ENCODE peak calls at places on chromosomes 3 and 15, in seven cellular contexts. U, L, X, T, I, D and M are unnamed samples.

GRCh38 chr3:41199866-41200668 is 762 bp downstream of the CTNNB1 start:
- DNase-seq in U (no peak), L (no peak), X (no peak), T (no peak), I (peak; percentile 70), D (peak; percentile 79), M (peak; percentile 85)

GRCh38 chr3:127405791-127406190 is 117.9 kb upstream of the PRR20G start:
- DNase-seq in U (no peak), L (no peak), X (no peak), T (no peak), I (peak; percentile 20), D (no peak), M (no peak)

GRCh38 chr3:126530171-126531050 is 6.5 kb downstream of the CHST13 start:
- DNase-seq in U (peak; percentile 66), L (no peak), X (no peak), T (peak; percentile 95), I (peak; percentile 68), D (no peak), M (no peak)

GRCh38 chr3:88000853-88001252 is 58.0 kb downstream of the CGGBP1 start:
- DNase-seq in U (no peak), L (no peak), X (no peak), T (no peak), I (no peak), D (peak; percentile 74), M (peak; percentile 12)

GRCh38 chr15:60539881-60540613 is 61.1 kb upstream of the ICE2 start:
- DNase-seq in U (no peak), L (no peak), X (no peak), T (no peak), I (no peak), D (no peak), M (no peak)

GRCh38 chr3:153456831-153457545 is 295.0 kb downstream of the RAP2B start:
- DNase-seq in U (no peak), L (no peak), X (no peak), T (no peak), I (no peak), D (no peak), M (no peak)

GRCh38 chr3:113660901-113661300 is 35.5 kb downstream of the USF3 start:
- DNase-seq in U (no peak), L (no peak), X (no peak), T (no peak), I (peak; percentile 86), D (no peak), M (no peak)

GRCh38 chr15:28112962-28113361 is 13.8 kb upstream of the OCA2 start:
- DNase-seq in U (no peak), L (no peak), X (no peak), T (no peak), I (peak; percentile 49), D (no peak), M (no peak)

GRCh38 chr3:112635674-112636073 is 5.3 kb downstream of the CCDC80 start:
- DNase-seq in U (no peak), L (no peak), X (no peak), T (no peak), I (peak; percentile 90), D (no peak), M (peak; percentile 58)

GRCh38 chr3:31226331-31226730 is 306.4 kb upstream of the STT3B start:
- DNase-seq in U (no peak), L (no peak), X (no peak), T (peak; percentile 27), I (no peak), D (no peak), M (no peak)

GRCh38 chr3:113555138-113555537 is 22.8 kb downstream of the SIDT1 start:
- DNase-seq in U (no peak), L (no peak), X (no peak), T (no peak), I (no peak), D (no peak), M (no peak)

GRCh38 chr15:70033529-70034140 is 64.1 kb downstream of the TLE3 start:
- DNase-seq in U (no peak), L (no peak), X (no peak), T (no peak), I (peak; percentile 64), D (no peak), M (peak; percentile 94)

GRCh38 chr3:138079901-138080300 is 35.5 kb downstream of the DZIP1L start:
- DNase-seq in U (no peak), L (no peak), X (no peak), T (no peak), I (no peak), D (no peak), M (no peak)

GRCh38 chr15:66713843-66714508 is 11.9 kb downstream of the SMAD6 start:
- DNase-seq in U (no peak), L (peak; percentile 56), X (no peak), T (no peak), I (no peak), D (no peak), M (no peak)

GRCh38 chr15:66716668-66717025 is 14.6 kb downstream of the SMAD6 start:
- DNase-seq in U (no peak), L (no peak), X (no peak), T (no peak), I (no peak), D (no peak), M (no peak)

GRCh38 chr15:66714543-66714981 is 12.5 kb downstream of the SMAD6 start:
- DNase-seq in U (no peak), L (no peak), X (no peak), T (no peak), I (no peak), D (no peak), M (no peak)

GRCh38 chr15:66715736-66716667 is 14.0 kb downstream of the SMAD6 start:
- DNase-seq in U (no peak), L (no peak), X (no peak), T (no peak), I (no peak), D (no peak), M (no peak)

DNA sequence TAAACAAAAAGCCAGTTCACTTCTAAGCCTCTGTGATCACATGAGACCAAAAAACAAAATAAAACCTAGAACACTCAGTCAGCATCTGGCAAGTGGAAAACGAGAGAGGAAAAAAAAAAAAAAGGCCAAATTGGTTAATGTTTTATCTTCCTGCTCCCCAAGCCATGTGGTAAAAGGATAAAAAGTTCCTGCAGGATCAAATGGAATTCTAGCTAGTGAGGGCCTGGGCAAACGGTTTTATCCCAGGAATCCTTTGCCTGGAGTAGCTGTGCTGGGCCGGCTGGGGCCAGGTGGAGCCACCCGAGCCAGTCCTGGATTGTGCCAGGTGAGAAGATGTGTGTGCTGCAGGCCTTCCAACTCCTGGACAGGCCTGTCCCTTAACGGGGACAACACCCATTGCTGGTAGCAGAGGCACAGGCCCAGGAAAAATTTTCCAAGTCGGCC is 13.2 kb downstream of the SMAD6 start:
- DNase-seq in U (no peak), L (no peak), X (no peak), T (no peak), I (no peak), D (no peak), M (peak; percentile 51)
- TF ChIP-seq POLR2AphosphoS5 in U (no peak), L (no peak), X (no peak), T (no peak), I (no peak), D (no peak), M (no peak)

DNA sequence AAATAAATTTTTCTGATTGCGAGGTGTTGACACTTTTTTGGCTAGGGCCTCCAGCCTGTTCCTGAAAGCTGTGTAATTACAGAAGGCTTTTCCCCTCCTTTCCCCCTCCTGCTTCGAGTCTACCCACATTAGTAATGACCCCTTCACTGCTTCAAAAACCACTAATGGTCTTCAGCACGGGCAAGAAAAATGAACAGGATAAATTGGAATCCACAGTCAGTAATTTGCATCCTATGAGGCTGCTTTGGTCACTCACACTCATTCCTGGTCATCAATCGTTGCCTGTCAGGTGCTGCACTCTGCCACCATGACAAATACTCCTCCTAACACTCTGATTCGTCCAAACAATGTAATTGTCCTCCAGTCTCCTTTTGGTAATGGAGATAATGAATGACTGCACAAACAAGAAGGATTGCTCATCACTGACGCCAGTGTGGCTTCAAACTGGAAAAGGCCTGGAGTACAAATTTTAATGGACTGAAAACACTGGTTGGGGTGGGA is 148.6 kb downstream of the MEIS2 start:
- DNase-seq in U (no peak), L (no peak), X (no peak), T (no peak), I (no peak), D (no peak), M (no peak)
- TF ChIP-seq POLR2AphosphoS5 in U (no peak), L (no peak), X (no peak), T (no peak), I (no peak), D (no peak), M (peak; percentile 21)

GRCh38 chr3:143595456-143596077 is 252.7 kb downstream of the SLC9A9 start:
- DNase-seq in U (no peak), L (no peak), X (no peak), T (no peak), I (no peak), D (no peak), M (no peak)

GRCh38 chr3:143586565-143586964 is 261.7 kb downstream of the SLC9A9 start:
- DNase-seq in U (no peak), L (no peak), X (no peak), T (no peak), I (no peak), D (no peak), M (no peak)

GRCh38 chr3:143594217-143594616 is 254.1 kb downstream of the SLC9A9 start:
- DNase-seq in U (no peak), L (no peak), X (no peak), T (no peak), I (no peak), D (no peak), M (no peak)

GRCh38 chr3:143585720-143586456 is 262.4 kb downstream of the SLC9A9 start:
- DNase-seq in U (no peak), L (peak; percentile 45), X (no peak), T (no peak), I (no peak), D (no peak), M (no peak)

GRCh38 chr3:143590660-143591059 is 257.6 kb downstream of the SLC9A9 start:
- DNase-seq in U (no peak), L (no peak), X (no peak), T (no peak), I (no peak), D (no peak), M (no peak)
- TF ChIP-seq POLR2AphosphoS5 in U (no peak), L (no peak), X (no peak), T (no peak), I (no peak), D (no peak), M (no peak)

GRCh38 chr15:51250217-51251011 is 88.0 kb downstream of the CYP19A1 start:
- DNase-seq in U (no peak), L (no peak), X (no peak), T (no peak), I (no peak), D (no peak), M (no peak)

GRCh38 chr15:51251591-51251990 is 86.8 kb downstream of the CYP19A1 start:
- DNase-seq in U (no peak), L (no peak), X (no peak), T (no peak), I (no peak), D (no peak), M (no peak)

GRCh38 chr15:51255533-51255932 is 82.9 kb downstream of the CYP19A1 start:
- DNase-seq in U (no peak), L (no peak), X (no peak), T (no peak), I (no peak), D (no peak), M (no peak)

DNA sequence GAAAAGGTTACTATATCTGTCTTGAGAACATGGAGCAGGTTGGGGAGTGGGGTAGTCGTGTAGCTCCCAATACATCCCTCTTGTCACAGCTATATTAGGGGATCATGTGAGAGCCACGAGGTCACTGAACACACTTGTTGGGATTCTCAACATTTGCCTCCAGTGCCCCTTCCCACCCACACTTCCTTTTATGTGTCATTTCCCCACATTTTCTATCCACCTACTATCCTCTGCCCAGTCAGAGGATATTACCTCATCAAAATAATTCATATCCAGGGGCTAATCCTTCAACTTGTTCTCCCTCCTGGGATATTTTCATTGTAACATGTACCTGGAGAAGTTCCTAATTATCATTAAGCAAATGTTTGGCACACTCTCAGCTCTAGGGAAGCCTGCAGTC is 85.0 kb downstream of the CYP19A1 start:
- DNase-seq in U (no peak), L (no peak), X (no peak), T (no peak), I (no peak), D (no peak), M (no peak)
- TF ChIP-seq POLR2AphosphoS5 in U (no peak), L (no peak), X (no peak), T (no peak), I (no peak), D (no peak), M (no peak)